ENCODE peak calls at places on chromosomes 5 and 9, in six cellular contexts. One of them, this sample, is unnamed.

GRCh38 chr9:19781240-19781639 is 7.6 kb downstream of the SLC24A2 start:
- DNase-seq in gastrocnemius medialis: no peak
- DNase-seq in RWPE2: no peak
- DNase-seq in Peyer's patch: no peak
- DNase-seq in PC-9: no peak
- DNase-seq in RWPE1: no peak
- DNase-seq in this sample: no peak

GRCh38 chr5:172743112-172743959 is 27.7 kb downstream of the DUSP1 start:
- DNase-seq in gastrocnemius medialis: no peak
- DNase-seq in RWPE2: no peak
- DNase-seq in Peyer's patch: no peak
- DNase-seq in PC-9: no peak
- DNase-seq in RWPE1: no peak
- DNase-seq in this sample: no peak

GRCh38 chr5:133354323-133355161 is 257.8 kb downstream of the FSTL4 start:
- DNase-seq in gastrocnemius medialis: no peak
- DNase-seq in RWPE2: no peak
- DNase-seq in Peyer's patch: no peak
- DNase-seq in PC-9: no peak
- DNase-seq in RWPE1: no peak
- DNase-seq in this sample: peak

GRCh38 chr9:86645303-86645702 is 291.1 kb upstream of the TUT7 start:
- DNase-seq in gastrocnemius medialis: no peak
- DNase-seq in RWPE2: no peak
- DNase-seq in Peyer's patch: no peak
- DNase-seq in PC-9: no peak
- DNase-seq in RWPE1: no peak
- DNase-seq in this sample: no peak

GRCh38 chr9:111163738-111164399 is 125.6 kb upstream of the LPAR1 start:
- DNase-seq in gastrocnemius medialis: no peak
- DNase-seq in RWPE2: no peak
- DNase-seq in Peyer's patch: no peak
- DNase-seq in PC-9: no peak
- DNase-seq in RWPE1: no peak
- DNase-seq in this sample: no peak

GRCh38 chr9:85321561-85321960 is 420.2 kb downstream of the AGTPBP1 start:
- DNase-seq in gastrocnemius medialis: no peak
- DNase-seq in RWPE2: no peak
- DNase-seq in Peyer's patch: no peak
- DNase-seq in PC-9: no peak
- DNase-seq in RWPE1: no peak
- DNase-seq in this sample: no peak

GRCh38 chr9:98974994-98975712 is 31.4 kb downstream of the COL15A1 start:
- DNase-seq in gastrocnemius medialis: peak
- DNase-seq in RWPE2: no peak
- DNase-seq in Peyer's patch: peak
- DNase-seq in PC-9: peak
- DNase-seq in RWPE1: peak
- DNase-seq in this sample: peak

GRCh38 chr9:35859310-35859994 is 10.7 kb downstream of the OR13J1 start:
- DNase-seq in gastrocnemius medialis: no peak
- DNase-seq in RWPE2: no peak
- DNase-seq in Peyer's patch: no peak
- DNase-seq in PC-9: no peak
- DNase-seq in RWPE1: no peak
- DNase-seq in this sample: no peak

GRCh38 chr9:581673-582497 is 259.6 kb upstream of the DMRT1 start:
- DNase-seq in gastrocnemius medialis: no peak
- DNase-seq in RWPE2: no peak
- DNase-seq in Peyer's patch: no peak
- DNase-seq in PC-9: no peak
- DNase-seq in RWPE1: no peak
- DNase-seq in this sample: no peak

GRCh38 chr9:84839538-84839937 is 170.0 kb downstream of the NTRK2 start:
- DNase-seq in gastrocnemius medialis: no peak
- DNase-seq in RWPE2: no peak
- DNase-seq in Peyer's patch: no peak
- DNase-seq in PC-9: no peak
- DNase-seq in RWPE1: peak
- DNase-seq in this sample: no peak

GRCh38 chr5:1437876-1438559 is 7.2 kb downstream of the SLC6A3 start:
- DNase-seq in gastrocnemius medialis: no peak
- DNase-seq in RWPE2: peak
- DNase-seq in Peyer's patch: peak
- DNase-seq in PC-9: no peak
- DNase-seq in RWPE1: no peak
- DNase-seq in this sample: peak

GRCh38 chr5:106759581-106759980 is 911.2 kb downstream of the EFNA5 start:
- DNase-seq in gastrocnemius medialis: no peak
- DNase-seq in RWPE2: no peak
- DNase-seq in Peyer's patch: no peak
- DNase-seq in PC-9: no peak
- DNase-seq in RWPE1: no peak
- DNase-seq in this sample: no peak

GRCh38 chr9:116572095-116572748 is 114.9 kb upstream of the TRIM32 start:
- DNase-seq in gastrocnemius medialis: peak
- DNase-seq in RWPE2: no peak
- DNase-seq in Peyer's patch: peak
- DNase-seq in PC-9: peak
- DNase-seq in RWPE1: peak
- DNase-seq in this sample: peak

GRCh38 chr5:131382407-131383395 is 118.8 kb downstream of the CDC42SE2 start:
- DNase-seq in gastrocnemius medialis: no peak
- DNase-seq in RWPE2: no peak
- DNase-seq in Peyer's patch: no peak
- DNase-seq in PC-9: peak
- DNase-seq in RWPE1: peak
- DNase-seq in this sample: peak

GRCh38 chr9:91214086-91214485 is 147.6 kb downstream of the AUH start:
- DNase-seq in gastrocnemius medialis: no peak
- DNase-seq in RWPE2: no peak
- DNase-seq in Peyer's patch: no peak
- DNase-seq in PC-9: no peak
- DNase-seq in RWPE1: peak
- DNase-seq in this sample: no peak

GRCh38 chr5:2493356-2493755 is 258.1 kb downstream of the IRX2 start:
- DNase-seq in gastrocnemius medialis: no peak
- DNase-seq in RWPE2: no peak
- DNase-seq in Peyer's patch: no peak
- DNase-seq in PC-9: no peak
- DNase-seq in RWPE1: no peak
- DNase-seq in this sample: no peak

GRCh38 chr9:12464368-12464767 is 228.8 kb upstream of the TYRP1 start:
- DNase-seq in gastrocnemius medialis: no peak
- DNase-seq in RWPE2: no peak
- DNase-seq in Peyer's patch: no peak
- DNase-seq in PC-9: no peak
- DNase-seq in RWPE1: no peak
- DNase-seq in this sample: no peak

GRCh38 chr9:21919377-21920362 is 74.5 kb downstream of the CDKN2A start:
- DNase-seq in gastrocnemius medialis: no peak
- DNase-seq in RWPE2: no peak
- DNase-seq in Peyer's patch: no peak
- DNase-seq in PC-9: peak
- DNase-seq in RWPE1: peak
- DNase-seq in this sample: peak

GRCh38 chr9:104069288-104069687 is 24.8 kb upstream of the SMC2 start:
- DNase-seq in gastrocnemius medialis: no peak
- DNase-seq in RWPE2: no peak
- DNase-seq in Peyer's patch: no peak
- DNase-seq in PC-9: no peak
- DNase-seq in RWPE1: no peak
- DNase-seq in this sample: no peak

GRCh38 chr5:118726891-118727290 is 261.5 kb downstream of the DTWD2 start:
- DNase-seq in gastrocnemius medialis: no peak
- DNase-seq in RWPE2: no peak
- DNase-seq in Peyer's patch: no peak
- DNase-seq in PC-9: no peak
- DNase-seq in RWPE1: no peak
- DNase-seq in this sample: no peak

GRCh38 chr9:8560560-8561525 is 761.3 kb upstream of the DMAC1 start:
- DNase-seq in gastrocnemius medialis: no peak
- DNase-seq in RWPE2: no peak
- DNase-seq in Peyer's patch: no peak
- DNase-seq in PC-9: no peak
- DNase-seq in RWPE1: no peak
- DNase-seq in this sample: no peak

GRCh38 chr5:67246108-67246507 is 49.5 kb upstream of the CD180 start:
- DNase-seq in gastrocnemius medialis: no peak
- DNase-seq in RWPE2: no peak
- DNase-seq in Peyer's patch: no peak
- DNase-seq in PC-9: no peak
- DNase-seq in RWPE1: peak
- DNase-seq in this sample: peak

GRCh38 chr5:60261732-60262131 is 368.2 kb upstream of the PDE4D start:
- DNase-seq in gastrocnemius medialis: no peak
- DNase-seq in RWPE2: no peak
- DNase-seq in Peyer's patch: no peak
- DNase-seq in PC-9: no peak
- DNase-seq in RWPE1: no peak
- DNase-seq in this sample: no peak

GRCh38 chr5:5164158-5164557 is 24.0 kb downstream of the ADAMTS16 start:
- DNase-seq in gastrocnemius medialis: no peak
- DNase-seq in RWPE2: no peak
- DNase-seq in Peyer's patch: no peak
- DNase-seq in PC-9: no peak
- DNase-seq in RWPE1: no peak
- DNase-seq in this sample: no peak

GRCh38 chr9:91654527-91654926 is 230.9 kb upstream of the NFIL3 start:
- DNase-seq in gastrocnemius medialis: no peak
- DNase-seq in RWPE2: no peak
- DNase-seq in Peyer's patch: no peak
- DNase-seq in PC-9: no peak
- DNase-seq in RWPE1: no peak
- DNase-seq in this sample: no peak

GRCh38 chr5:107153304-107153703 is 517.4 kb downstream of the EFNA5 start:
- DNase-seq in gastrocnemius medialis: no peak
- DNase-seq in RWPE2: no peak
- DNase-seq in Peyer's patch: no peak
- DNase-seq in PC-9: no peak
- DNase-seq in RWPE1: no peak
- DNase-seq in this sample: no peak

GRCh38 chr5:174418809-174419522 is 305.4 kb upstream of the MSX2 start:
- DNase-seq in gastrocnemius medialis: no peak
- DNase-seq in RWPE2: no peak
- DNase-seq in Peyer's patch: peak
- DNase-seq in PC-9: no peak
- DNase-seq in RWPE1: peak
- DNase-seq in this sample: peak

GRCh38 chr9:76585487-76586459 is 126.8 kb downstream of the GCNT1 start:
- DNase-seq in gastrocnemius medialis: no peak
- DNase-seq in RWPE2: no peak
- DNase-seq in Peyer's patch: no peak
- DNase-seq in PC-9: no peak
- DNase-seq in RWPE1: no peak
- DNase-seq in this sample: no peak
- H3K27ac ChIP-seq in gastrocnemius medialis: no peak
- H3K27ac ChIP-seq in RWPE2: no peak
- H3K27ac ChIP-seq in Peyer's patch: peak
- H3K27ac ChIP-seq in PC-9: no peak
- H3K27ac ChIP-seq in RWPE1: no peak
- H3K27ac ChIP-seq in this sample: no peak

DNA sequence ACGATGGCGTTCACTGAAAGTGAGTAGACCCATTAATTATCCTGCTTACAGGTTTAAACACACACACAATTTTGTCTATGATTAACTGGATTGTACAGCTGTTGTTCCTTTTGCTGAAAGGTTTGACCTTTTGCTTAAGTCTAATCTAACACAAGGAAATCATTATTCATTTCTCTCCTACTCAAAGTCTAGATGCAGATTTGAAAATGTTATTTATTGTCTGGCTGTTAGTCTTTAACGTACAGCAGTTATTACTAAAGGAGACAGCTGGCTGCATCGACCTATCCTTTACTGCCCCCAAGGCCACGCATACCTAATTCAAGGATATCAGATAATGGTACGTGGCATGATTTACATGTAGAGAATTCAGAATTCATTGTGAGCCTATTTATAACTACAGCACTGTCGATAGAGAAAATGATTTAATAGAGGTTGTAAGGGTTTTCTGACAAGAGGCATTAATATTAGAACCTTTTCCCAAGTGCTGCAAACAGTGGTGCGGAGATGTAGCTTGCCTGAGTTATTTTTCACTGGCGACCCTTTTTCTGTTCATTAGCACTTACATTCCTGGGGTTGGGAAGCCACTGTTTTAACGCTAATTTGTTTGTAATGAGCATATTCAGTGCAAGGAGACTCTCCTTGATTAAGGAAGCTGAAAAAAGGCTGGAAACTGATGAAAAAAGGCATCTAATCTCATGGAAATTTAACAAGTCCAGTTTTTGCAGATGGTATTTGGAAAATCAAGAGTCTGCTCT is 368.4 kb upstream of the GRAMD2B start:
- DNase-seq in gastrocnemius medialis: no peak
- DNase-seq in RWPE2: no peak
- DNase-seq in Peyer's patch: no peak
- DNase-seq in PC-9: no peak
- DNase-seq in RWPE1: no peak
- DNase-seq in this sample: no peak
- H3K27ac ChIP-seq in gastrocnemius medialis: no peak
- H3K27ac ChIP-seq in RWPE2: no peak
- H3K27ac ChIP-seq in Peyer's patch: no peak
- H3K27ac ChIP-seq in PC-9: no peak
- H3K27ac ChIP-seq in RWPE1: no peak
- H3K27ac ChIP-seq in this sample: no peak

GRCh38 chr5:140322751-140323731 is 20.1 kb upstream of the PFDN1 start:
- DNase-seq in gastrocnemius medialis: no peak
- DNase-seq in RWPE2: peak
- DNase-seq in Peyer's patch: no peak
- DNase-seq in PC-9: peak
- DNase-seq in RWPE1: peak
- DNase-seq in this sample: peak
- H3K27ac ChIP-seq in gastrocnemius medialis: peak
- H3K27ac ChIP-seq in RWPE2: peak
- H3K27ac ChIP-seq in Peyer's patch: peak
- H3K27ac ChIP-seq in PC-9: peak
- H3K27ac ChIP-seq in RWPE1: peak
- H3K27ac ChIP-seq in this sample: peak

GRCh38 chr5:98769006-98769255 is 4.5 kb upstream of the RGMB start:
- DNase-seq in gastrocnemius medialis: peak
- DNase-seq in RWPE2: no peak
- DNase-seq in Peyer's patch: peak
- DNase-seq in PC-9: peak
- DNase-seq in RWPE1: no peak
- DNase-seq in this sample: no peak

GRCh38 chr5:98769256-98770157 is 4.0 kb upstream of the RGMB start:
- DNase-seq in gastrocnemius medialis: peak
- DNase-seq in RWPE2: peak
- DNase-seq in Peyer's patch: peak
- DNase-seq in PC-9: peak
- DNase-seq in RWPE1: peak
- DNase-seq in this sample: peak

GRCh38 chr5:98768160-98769005 is 5.1 kb upstream of the RGMB start:
- DNase-seq in gastrocnemius medialis: peak
- DNase-seq in RWPE2: no peak
- DNase-seq in Peyer's patch: no peak
- DNase-seq in PC-9: peak
- DNase-seq in RWPE1: peak
- DNase-seq in this sample: peak

GRCh38 chr5:98765815-98766214 is 7.6 kb upstream of the RGMB start:
- DNase-seq in gastrocnemius medialis: no peak
- DNase-seq in RWPE2: no peak
- DNase-seq in Peyer's patch: no peak
- DNase-seq in PC-9: no peak
- DNase-seq in RWPE1: no peak
- DNase-seq in this sample: no peak

GRCh38 chr5:98767563-98767962 is 5.9 kb upstream of the RGMB start:
- DNase-seq in gastrocnemius medialis: no peak
- DNase-seq in RWPE2: no peak
- DNase-seq in Peyer's patch: no peak
- DNase-seq in PC-9: no peak
- DNase-seq in RWPE1: no peak
- DNase-seq in this sample: no peak
- H3K27ac ChIP-seq in gastrocnemius medialis: no peak
- H3K27ac ChIP-seq in RWPE2: no peak
- H3K27ac ChIP-seq in Peyer's patch: no peak
- H3K27ac ChIP-seq in PC-9: no peak
- H3K27ac ChIP-seq in RWPE1: no peak
- H3K27ac ChIP-seq in this sample: no peak

This sample was measured in SJSA1.